ENCODE peak calls at places on chromosome 3, in six cellular contexts. One of them, this sample, is unnamed.

GRCh38 chr3:165613019-165613418 is 224.2 kb downstream of the BCHE start:
- DNase-seq in prostate gland: no peak
- DNase-seq in NB4: no peak
- DNase-seq in MM.1S: no peak
- DNase-seq in AG09309: no peak
- DNase-seq in fibroblast of lung: peak
- DNase-seq in this sample: no peak

GRCh38 chr3:159844801-159845261 is 143.8 kb upstream of the IL12A start:
- DNase-seq in prostate gland: no peak
- DNase-seq in NB4: no peak
- DNase-seq in MM.1S: no peak
- DNase-seq in AG09309: no peak
- DNase-seq in fibroblast of lung: no peak
- DNase-seq in this sample: no peak

GRCh38 chr3:53032609-53033008 is 13.3 kb downstream of the SFMBT1 start:
- DNase-seq in prostate gland: no peak
- DNase-seq in NB4: no peak
- DNase-seq in MM.1S: no peak
- DNase-seq in AG09309: no peak
- DNase-seq in fibroblast of lung: no peak
- DNase-seq in this sample: no peak

GRCh38 chr3:23696842-23697241 is 108.9 kb upstream of the UBE2E1 start:
- DNase-seq in prostate gland: no peak
- DNase-seq in NB4: no peak
- DNase-seq in MM.1S: no peak
- DNase-seq in AG09309: no peak
- DNase-seq in fibroblast of lung: peak
- DNase-seq in this sample: no peak

GRCh38 chr3:27467545-27467944 is 16.6 kb downstream of the SLC4A7 start:
- DNase-seq in prostate gland: no peak
- DNase-seq in NB4: peak
- DNase-seq in MM.1S: peak
- DNase-seq in AG09309: no peak
- DNase-seq in fibroblast of lung: peak
- DNase-seq in this sample: no peak

GRCh38 chr3:37996785-37997301 is 6.3 kb downstream of the VILL start:
- DNase-seq in prostate gland: peak
- DNase-seq in NB4: peak
- DNase-seq in MM.1S: peak
- DNase-seq in AG09309: no peak
- DNase-seq in fibroblast of lung: peak
- DNase-seq in this sample: peak

GRCh38 chr3:111848778-111849177 is 10.3 kb upstream of the PHLDB2 start:
- DNase-seq in prostate gland: no peak
- DNase-seq in NB4: no peak
- DNase-seq in MM.1S: no peak
- DNase-seq in AG09309: no peak
- DNase-seq in fibroblast of lung: no peak
- DNase-seq in this sample: no peak

GRCh38 chr3:43733459-43734384 is 43.0 kb downstream of the ABHD5 start:
- DNase-seq in prostate gland: no peak
- DNase-seq in NB4: no peak
- DNase-seq in MM.1S: no peak
- DNase-seq in AG09309: no peak
- DNase-seq in fibroblast of lung: peak
- DNase-seq in this sample: no peak

GRCh38 chr3:42351221-42351620 is 59.2 kb downstream of the LYZL4 start:
- DNase-seq in prostate gland: no peak
- DNase-seq in NB4: no peak
- DNase-seq in MM.1S: no peak
- DNase-seq in AG09309: peak
- DNase-seq in fibroblast of lung: no peak
- DNase-seq in this sample: no peak

GRCh38 chr3:181711325-181712135 is at the start of gene SOX2:
- DNase-seq in prostate gland: peak
- DNase-seq in NB4: peak
- DNase-seq in MM.1S: peak
- DNase-seq in AG09309: no peak
- DNase-seq in fibroblast of lung: no peak
- DNase-seq in this sample: no peak

GRCh38 chr3:60142009-60142408 is 1092.2 kb upstream of the CFAP20DC start:
- DNase-seq in prostate gland: no peak
- DNase-seq in NB4: no peak
- DNase-seq in MM.1S: no peak
- DNase-seq in AG09309: no peak
- DNase-seq in fibroblast of lung: peak
- DNase-seq in this sample: no peak

GRCh38 chr3:149390772-149391212 is 13.3 kb upstream of the TM4SF1 start:
- DNase-seq in prostate gland: no peak
- DNase-seq in NB4: no peak
- DNase-seq in MM.1S: no peak
- DNase-seq in AG09309: no peak
- DNase-seq in fibroblast of lung: no peak
- DNase-seq in this sample: no peak

GRCh38 chr3:177236704-177237103 is 39.4 kb upstream of the TBL1XR1 start:
- DNase-seq in prostate gland: no peak
- DNase-seq in NB4: no peak
- DNase-seq in MM.1S: no peak
- DNase-seq in AG09309: no peak
- DNase-seq in fibroblast of lung: no peak
- DNase-seq in this sample: no peak

GRCh38 chr3:119898478-119899177 is 116.7 kb downstream of the NR1I2 start:
- DNase-seq in prostate gland: no peak
- DNase-seq in NB4: no peak
- DNase-seq in MM.1S: no peak
- DNase-seq in AG09309: no peak
- DNase-seq in fibroblast of lung: no peak
- DNase-seq in this sample: no peak

GRCh38 chr3:71742621-71743020 is 11.0 kb upstream of the GPR27 start:
- DNase-seq in prostate gland: no peak
- DNase-seq in NB4: no peak
- DNase-seq in MM.1S: no peak
- DNase-seq in AG09309: no peak
- DNase-seq in fibroblast of lung: no peak
- DNase-seq in this sample: no peak

GRCh38 chr3:16241225-16241624 is 23.5 kb downstream of the DPH3 start:
- DNase-seq in prostate gland: no peak
- DNase-seq in NB4: no peak
- DNase-seq in MM.1S: no peak
- DNase-seq in AG09309: no peak
- DNase-seq in fibroblast of lung: no peak
- DNase-seq in this sample: no peak

GRCh38 chr3:152258448-152259302 is 10.1 kb upstream of the MBNL1 start:
- DNase-seq in prostate gland: peak
- DNase-seq in NB4: peak
- DNase-seq in MM.1S: no peak
- DNase-seq in AG09309: peak
- DNase-seq in fibroblast of lung: peak
- DNase-seq in this sample: peak

GRCh38 chr3:65729553-65729952 is 309.2 kb downstream of the MAGI1 start:
- DNase-seq in prostate gland: no peak
- DNase-seq in NB4: no peak
- DNase-seq in MM.1S: no peak
- DNase-seq in AG09309: peak
- DNase-seq in fibroblast of lung: peak
- DNase-seq in this sample: no peak

GRCh38 chr3:16183601-16184270 is 9.3 kb downstream of the GALNT15 start:
- DNase-seq in prostate gland: no peak
- DNase-seq in NB4: no peak
- DNase-seq in MM.1S: no peak
- DNase-seq in AG09309: peak
- DNase-seq in fibroblast of lung: peak
- DNase-seq in this sample: no peak

GRCh38 chr3:10546181-10546624 is 40.8 kb upstream of the ATP2B2 start:
- DNase-seq in prostate gland: no peak
- DNase-seq in NB4: no peak
- DNase-seq in MM.1S: no peak
- DNase-seq in AG09309: no peak
- DNase-seq in fibroblast of lung: no peak
- DNase-seq in this sample: no peak

GRCh38 chr3:157021679-157022078 is 138.3 kb downstream of the CCNL1 start:
- DNase-seq in prostate gland: no peak
- DNase-seq in NB4: no peak
- DNase-seq in MM.1S: no peak
- DNase-seq in AG09309: no peak
- DNase-seq in fibroblast of lung: no peak
- DNase-seq in this sample: no peak

GRCh38 chr3:87200059-87200458 is 27.1 kb upstream of the CHMP2B start:
- DNase-seq in prostate gland: no peak
- DNase-seq in NB4: no peak
- DNase-seq in MM.1S: no peak
- DNase-seq in AG09309: no peak
- DNase-seq in fibroblast of lung: no peak
- DNase-seq in this sample: no peak

GRCh38 chr3:89252865-89253264 is 145.4 kb downstream of the EPHA3 start:
- DNase-seq in prostate gland: no peak
- DNase-seq in NB4: no peak
- DNase-seq in MM.1S: no peak
- DNase-seq in AG09309: no peak
- DNase-seq in fibroblast of lung: no peak
- DNase-seq in this sample: no peak

GRCh38 chr3:50430186-50430585 is 70.9 kb upstream of the TMEM115 start:
- DNase-seq in prostate gland: no peak
- DNase-seq in NB4: no peak
- DNase-seq in MM.1S: no peak
- DNase-seq in AG09309: no peak
- DNase-seq in fibroblast of lung: no peak
- DNase-seq in this sample: no peak

GRCh38 chr3:55795736-55796135 is 308.6 kb upstream of the WNT5A start:
- DNase-seq in prostate gland: no peak
- DNase-seq in NB4: no peak
- DNase-seq in MM.1S: no peak
- DNase-seq in AG09309: no peak
- DNase-seq in fibroblast of lung: no peak
- DNase-seq in this sample: no peak

GRCh38 chr3:44058022-44058867 is 183.4 kb upstream of the TOPAZ1 start:
- DNase-seq in prostate gland: no peak
- DNase-seq in NB4: peak
- DNase-seq in MM.1S: peak
- DNase-seq in AG09309: no peak
- DNase-seq in fibroblast of lung: peak
- DNase-seq in this sample: no peak

DNA sequence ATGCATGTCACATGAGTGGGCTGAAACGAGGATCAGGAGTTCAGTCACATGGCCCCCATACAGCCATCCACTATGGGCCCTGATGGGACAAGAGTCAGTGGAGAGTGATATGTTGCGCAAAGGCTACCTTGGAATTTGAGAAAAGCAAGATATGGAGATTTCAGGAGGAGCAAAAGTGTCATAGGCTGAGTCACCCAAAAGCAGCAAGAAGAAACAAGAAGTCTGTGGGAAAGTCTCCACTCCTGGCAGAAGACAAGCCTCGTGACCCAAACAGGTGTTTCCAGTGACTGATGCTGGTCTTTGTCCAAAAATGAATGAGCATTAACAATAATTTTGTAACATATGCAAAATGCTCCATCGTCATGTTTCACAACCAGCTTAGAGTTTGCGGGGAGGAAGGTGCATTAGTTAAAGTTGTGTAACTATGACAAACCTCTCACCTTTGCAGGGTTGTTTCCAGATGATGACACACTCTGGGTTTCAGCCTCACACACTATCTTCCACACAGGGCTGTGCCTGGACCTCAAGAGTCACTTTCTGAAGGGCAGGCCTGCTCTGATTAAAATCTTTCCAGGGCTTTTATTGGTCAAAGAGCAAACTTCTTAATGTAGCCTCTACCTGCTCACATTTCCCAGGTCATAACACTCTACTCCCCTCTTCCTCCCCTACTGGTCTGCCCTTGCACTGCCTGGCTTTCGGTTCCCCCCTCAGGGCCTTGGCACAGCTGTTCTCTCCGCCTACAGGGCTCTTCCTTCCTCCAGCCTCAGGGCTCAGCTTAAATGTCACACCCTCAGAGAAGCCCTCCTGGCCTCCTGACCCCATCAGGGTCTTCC is 3.9 kb upstream of the DNASE1L3 start:
- DNase-seq in prostate gland: no peak
- DNase-seq in NB4: no peak
- DNase-seq in MM.1S: peak
- DNase-seq in AG09309: no peak
- DNase-seq in fibroblast of lung: peak
- DNase-seq in this sample: peak
- TF ChIP-seq CTCF in prostate gland: peak
- TF ChIP-seq CTCF in NB4: no peak
- TF ChIP-seq CTCF in MM.1S: peak
- TF ChIP-seq CTCF in AG09309: no peak
- TF ChIP-seq CTCF in fibroblast of lung: no peak
- TF ChIP-seq CTCF in this sample: no peak

DNA sequence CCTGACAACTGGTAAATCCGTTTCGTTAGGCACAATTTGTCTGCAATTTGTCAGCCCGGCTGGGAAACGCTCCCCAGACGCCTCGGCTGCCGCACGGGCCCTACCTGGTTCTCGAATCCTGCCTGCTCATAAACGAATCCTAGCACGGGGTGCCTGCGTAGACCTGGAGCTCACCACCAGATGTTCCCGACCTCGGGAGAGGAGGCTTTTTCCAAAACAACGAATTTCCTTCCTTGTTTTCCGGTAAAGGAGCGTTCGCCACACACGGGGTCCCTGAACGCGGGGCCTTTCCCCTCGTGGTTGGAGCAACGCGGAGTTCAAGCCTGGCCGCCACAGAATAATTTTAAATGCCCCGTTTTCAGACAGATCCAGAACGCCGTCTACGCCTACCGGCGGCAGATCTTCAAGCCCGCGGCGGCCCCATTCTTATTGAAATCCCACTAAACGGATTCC is 1.1 kb downstream of the GATA2 start:
- DNase-seq in prostate gland: no peak
- DNase-seq in NB4: peak
- DNase-seq in MM.1S: no peak
- DNase-seq in AG09309: no peak
- DNase-seq in fibroblast of lung: peak
- DNase-seq in this sample: no peak
- H3K4me3 ChIP-seq in prostate gland: peak
- H3K4me3 ChIP-seq in NB4: peak
- H3K4me3 ChIP-seq in MM.1S: no peak
- H3K4me3 ChIP-seq in AG09309: no peak
- H3K4me3 ChIP-seq in fibroblast of lung: no peak
- H3K4me3 ChIP-seq in this sample: peak

GRCh38 chr3:133926736-133927542 is 31.3 kb upstream of the RAB6B start:
- DNase-seq in prostate gland: no peak
- DNase-seq in NB4: no peak
- DNase-seq in MM.1S: no peak
- DNase-seq in AG09309: no peak
- DNase-seq in fibroblast of lung: no peak
- DNase-seq in this sample: no peak
- TF ChIP-seq CTCF in prostate gland: no peak
- TF ChIP-seq CTCF in NB4: no peak
- TF ChIP-seq CTCF in MM.1S: no peak
- TF ChIP-seq CTCF in AG09309: no peak
- TF ChIP-seq CTCF in fibroblast of lung: no peak
- TF ChIP-seq CTCF in this sample: no peak

DNA sequence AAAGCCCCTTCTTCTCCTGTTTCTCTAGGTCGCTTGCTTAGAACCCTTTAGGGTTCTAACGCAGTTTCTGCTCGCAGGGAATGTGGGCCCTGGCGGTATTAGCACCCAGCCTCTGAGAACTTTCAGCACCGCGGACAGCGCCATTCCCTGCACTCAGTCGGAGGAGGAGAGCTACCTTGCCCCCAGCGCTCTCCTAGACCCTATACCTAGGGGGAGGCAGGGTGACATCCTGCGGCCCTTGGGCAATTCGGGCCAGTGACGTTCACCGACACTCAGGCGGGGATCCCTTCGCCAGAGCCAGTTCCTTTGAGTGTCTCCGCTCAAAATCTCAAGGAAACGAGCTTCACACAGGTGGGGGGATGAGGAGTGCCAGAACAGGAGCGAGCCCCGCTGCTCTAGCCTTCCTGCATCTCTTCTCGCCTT is 1.3 kb downstream of the SLC7A14 start:
- DNase-seq in prostate gland: peak
- DNase-seq in NB4: peak
- DNase-seq in MM.1S: peak
- DNase-seq in AG09309: no peak
- DNase-seq in fibroblast of lung: peak
- DNase-seq in this sample: peak
- H3K4me3 ChIP-seq in prostate gland: no peak
- H3K4me3 ChIP-seq in NB4: no peak
- H3K4me3 ChIP-seq in MM.1S: no peak
- H3K4me3 ChIP-seq in AG09309: peak
- H3K4me3 ChIP-seq in fibroblast of lung: peak
- H3K4me3 ChIP-seq in this sample: no peak